ENCODE peak calls at places on chromosomes 3 and 15, in ten cellular contexts. One of them, this sample, is unnamed.
A peak's percentile ranks its signal among the peaks of the same experiment; 100 is the strongest.

GRCh38 chr15:81258455-81258854 is 61.8 kb downstream of the IL16 start:
- DNase-seq in testis: peak; percentile 81
- DNase-seq in breast epithelium: no peak
- DNase-seq in Peyer's patch: no peak
- DNase-seq in transverse colon: no peak
- DNase-seq in HCT116: no peak
- DNase-seq in tibial artery: no peak
- DNase-seq in A673: no peak
- DNase-seq in hepatocyte: no peak
- DNase-seq in neural progenitor cell: no peak
- DNase-seq in this sample: no peak

GRCh38 chr3:65562444-65562843 is 476.3 kb downstream of the MAGI1 start:
- DNase-seq in breast epithelium: no peak
- DNase-seq in HCT116: no peak
- DNase-seq in testis: no peak
- DNase-seq in A673: no peak
- DNase-seq in Peyer's patch: no peak
- DNase-seq in tibial artery: no peak
- DNase-seq in transverse colon: no peak
- DNase-seq in neural progenitor cell: no peak
- DNase-seq in hepatocyte: no peak
- DNase-seq in this sample: no peak

GRCh38 chr3:154121236-154122095 is at the start of gene ARHGEF26:
- DNase-seq in hepatocyte: peak; percentile 94
- DNase-seq in transverse colon: peak; percentile 91
- DNase-seq in testis: peak; percentile 95
- DNase-seq in breast epithelium: peak; percentile 94
- DNase-seq in neural progenitor cell: peak; percentile 92
- DNase-seq in HCT116: peak; percentile 60
- DNase-seq in Peyer's patch: peak; percentile 90
- DNase-seq in A673: peak; percentile 83
- DNase-seq in tibial artery: peak; percentile 83
- DNase-seq in this sample: peak; percentile 92

GRCh38 chr3:129829640-129830039 is 63.9 kb downstream of the TMCC1 start:
- DNase-seq in HCT116: peak; percentile 76
- DNase-seq in Peyer's patch: peak; percentile 72
- DNase-seq in hepatocyte: peak; percentile 72
- DNase-seq in transverse colon: peak; percentile 23
- DNase-seq in breast epithelium: no peak
- DNase-seq in neural progenitor cell: peak; percentile 78
- DNase-seq in testis: peak; percentile 66
- DNase-seq in tibial artery: peak; percentile 31
- DNase-seq in A673: peak; percentile 85
- DNase-seq in this sample: peak; percentile 17

GRCh38 chr3:134074790-134075567 is 45.3 kb upstream of the SLCO2A1 start:
- DNase-seq in HCT116: no peak
- DNase-seq in tibial artery: no peak
- DNase-seq in transverse colon: no peak
- DNase-seq in breast epithelium: no peak
- DNase-seq in neural progenitor cell: no peak
- DNase-seq in Peyer's patch: no peak
- DNase-seq in hepatocyte: no peak
- DNase-seq in A673: no peak
- DNase-seq in testis: peak; percentile 2
- DNase-seq in this sample: no peak

GRCh38 chr3:37115451-37115850 is 58.9 kb downstream of the LRRFIP2 start:
- DNase-seq in Peyer's patch: no peak
- DNase-seq in A673: no peak
- DNase-seq in transverse colon: no peak
- DNase-seq in testis: no peak
- DNase-seq in tibial artery: no peak
- DNase-seq in HCT116: no peak
- DNase-seq in breast epithelium: no peak
- DNase-seq in neural progenitor cell: no peak
- DNase-seq in hepatocyte: no peak
- DNase-seq in this sample: no peak

GRCh38 chr15:85800460-85801123 is 5.9 kb upstream of the KLHL25 start:
- DNase-seq in HCT116: peak; percentile 78
- DNase-seq in testis: no peak
- DNase-seq in tibial artery: no peak
- DNase-seq in hepatocyte: peak; percentile 86
- DNase-seq in A673: no peak
- DNase-seq in transverse colon: peak; percentile 84
- DNase-seq in Peyer's patch: peak; percentile 88
- DNase-seq in breast epithelium: peak; percentile 86
- DNase-seq in neural progenitor cell: no peak
- DNase-seq in this sample: peak; percentile 95

GRCh38 chr15:60590935-60591490 is 112.1 kb upstream of the ICE2 start:
- DNase-seq in transverse colon: peak; percentile 55
- DNase-seq in Peyer's patch: peak; percentile 71
- DNase-seq in testis: peak; percentile 66
- DNase-seq in hepatocyte: peak; percentile 69
- DNase-seq in HCT116: no peak
- DNase-seq in tibial artery: peak; percentile 56
- DNase-seq in A673: peak; percentile 52
- DNase-seq in breast epithelium: peak; percentile 61
- DNase-seq in neural progenitor cell: peak; percentile 91
- DNase-seq in this sample: peak; percentile 71

GRCh38 chr3:145812396-145812795 is 348.6 kb downstream of the PLOD2 start:
- DNase-seq in breast epithelium: no peak
- DNase-seq in HCT116: no peak
- DNase-seq in hepatocyte: no peak
- DNase-seq in neural progenitor cell: no peak
- DNase-seq in A673: no peak
- DNase-seq in tibial artery: no peak
- DNase-seq in testis: no peak
- DNase-seq in Peyer's patch: no peak
- DNase-seq in transverse colon: no peak
- DNase-seq in this sample: no peak

GRCh38 chr3:146189519-146190173 is 28.7 kb upstream of the PLOD2 start:
- DNase-seq in neural progenitor cell: peak; percentile 71
- DNase-seq in A673: peak; percentile 71
- DNase-seq in tibial artery: no peak
- DNase-seq in Peyer's patch: no peak
- DNase-seq in hepatocyte: peak; percentile 73
- DNase-seq in HCT116: peak; percentile 47
- DNase-seq in transverse colon: no peak
- DNase-seq in breast epithelium: no peak
- DNase-seq in testis: peak; percentile 17
- DNase-seq in this sample: no peak

GRCh38 chr15:85742186-85742751 is 52.5 kb downstream of the KLHL25 start:
- DNase-seq in tibial artery: peak; percentile 16
- DNase-seq in transverse colon: no peak
- DNase-seq in breast epithelium: no peak
- DNase-seq in hepatocyte: no peak
- DNase-seq in neural progenitor cell: no peak
- DNase-seq in testis: peak; percentile 7
- DNase-seq in Peyer's patch: no peak
- DNase-seq in A673: no peak
- DNase-seq in HCT116: no peak
- DNase-seq in this sample: no peak

GRCh38 chr15:38312190-38312589 is 59.6 kb downstream of the SPRED1 start:
- DNase-seq in tibial artery: no peak
- DNase-seq in neural progenitor cell: no peak
- DNase-seq in breast epithelium: no peak
- DNase-seq in Peyer's patch: no peak
- DNase-seq in hepatocyte: no peak
- DNase-seq in A673: no peak
- DNase-seq in transverse colon: no peak
- DNase-seq in HCT116: no peak
- DNase-seq in testis: no peak
- DNase-seq in this sample: no peak

GRCh38 chr15:38307251-38307650 is 54.6 kb downstream of the SPRED1 start:
- DNase-seq in testis: no peak
- DNase-seq in transverse colon: no peak
- DNase-seq in A673: no peak
- DNase-seq in HCT116: no peak
- DNase-seq in hepatocyte: no peak
- DNase-seq in tibial artery: no peak
- DNase-seq in neural progenitor cell: no peak
- DNase-seq in breast epithelium: no peak
- DNase-seq in Peyer's patch: no peak
- DNase-seq in this sample: no peak

GRCh38 chr15:38304486-38304885 is 51.9 kb downstream of the SPRED1 start:
- DNase-seq in HCT116: no peak
- DNase-seq in neural progenitor cell: no peak
- DNase-seq in hepatocyte: no peak
- DNase-seq in testis: no peak
- DNase-seq in transverse colon: no peak
- DNase-seq in breast epithelium: no peak
- DNase-seq in Peyer's patch: no peak
- DNase-seq in A673: peak; percentile 55
- DNase-seq in tibial artery: no peak
- DNase-seq in this sample: no peak

GRCh38 chr15:38308797-38309196 is 56.2 kb downstream of the SPRED1 start:
- DNase-seq in transverse colon: no peak
- DNase-seq in tibial artery: no peak
- DNase-seq in A673: no peak
- DNase-seq in Peyer's patch: no peak
- DNase-seq in neural progenitor cell: no peak
- DNase-seq in breast epithelium: no peak
- DNase-seq in hepatocyte: no peak
- DNase-seq in HCT116: no peak
- DNase-seq in testis: no peak
- DNase-seq in this sample: no peak

DNA sequence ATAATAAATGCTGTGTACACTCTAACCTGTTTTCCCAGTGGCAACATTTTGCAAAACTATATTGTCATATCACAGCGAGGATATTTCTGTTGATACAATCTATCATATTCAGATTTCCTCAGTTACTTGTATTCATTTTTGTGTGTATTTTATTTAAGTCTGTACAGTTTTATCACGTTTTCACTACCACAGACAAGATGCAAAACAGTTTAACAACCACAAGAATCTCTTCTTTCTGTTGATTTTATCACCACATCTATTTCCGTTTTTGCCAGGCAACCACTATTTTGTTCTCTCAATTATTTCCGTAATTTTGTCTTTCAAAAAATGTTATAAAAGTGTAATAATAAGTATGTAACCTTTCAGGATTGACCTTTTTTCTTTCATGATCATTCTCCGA is 55.6 kb downstream of the SPRED1 start:
- DNase-seq in testis: no peak
- DNase-seq in Peyer's patch: no peak
- DNase-seq in breast epithelium: no peak
- DNase-seq in hepatocyte: no peak
- DNase-seq in tibial artery: no peak
- DNase-seq in transverse colon: no peak
- DNase-seq in neural progenitor cell: no peak
- DNase-seq in HCT116: no peak
- DNase-seq in A673: no peak
- DNase-seq in this sample: no peak
- H3K27ac ChIP-seq in testis: no peak overlapping the region
- H3K27ac ChIP-seq in Peyer's patch: no peak overlapping the region
- H3K27ac ChIP-seq in breast epithelium: no peak overlapping the region
- H3K27ac ChIP-seq in hepatocyte: no peak overlapping the region
- H3K27ac ChIP-seq in tibial artery: no peak overlapping the region
- H3K27ac ChIP-seq in transverse colon: no peak overlapping the region
- H3K27ac ChIP-seq in neural progenitor cell: no peak overlapping the region
- H3K27ac ChIP-seq in HCT116: no peak overlapping the region
- H3K27ac ChIP-seq in A673: no peak overlapping the region
- H3K27ac ChIP-seq in this sample: no peak overlapping the region

GRCh38 chr15:25060996-25061620 is 106.3 kb downstream of the SNRPN start:
- DNase-seq in A673: no peak
- DNase-seq in transverse colon: no peak
- DNase-seq in testis: no peak
- DNase-seq in breast epithelium: peak; percentile 14
- DNase-seq in neural progenitor cell: no peak
- DNase-seq in HCT116: no peak
- DNase-seq in tibial artery: no peak
- DNase-seq in hepatocyte: no peak
- DNase-seq in Peyer's patch: peak; percentile 10
- DNase-seq in this sample: peak; percentile 8
- H3K9me3 ChIP-seq in A673: peaks cover 96% of the 10 kb centered on the region
- H3K9me3 ChIP-seq in transverse colon: peaks cover 88% of the 10 kb centered on the region
- H3K9me3 ChIP-seq in testis: no peaks in the 10 kb centered on the region
- H3K9me3 ChIP-seq in breast epithelium: peaks cover 100% of the 10 kb centered on the region
- H3K9me3 ChIP-seq in neural progenitor cell: peaks cover 27% of the 10 kb centered on the region
- H3K9me3 ChIP-seq in HCT116: peaks cover 16% of the 10 kb centered on the region
- H3K9me3 ChIP-seq in tibial artery: peaks cover 100% of the 10 kb centered on the region
- H3K9me3 ChIP-seq in hepatocyte: peaks cover 67% of the 10 kb centered on the region
- H3K9me3 ChIP-seq in Peyer's patch: peaks cover 100% of the 10 kb centered on the region
- H3K9me3 ChIP-seq in this sample: peaks cover 64% of the 10 kb centered on the region

DNA sequence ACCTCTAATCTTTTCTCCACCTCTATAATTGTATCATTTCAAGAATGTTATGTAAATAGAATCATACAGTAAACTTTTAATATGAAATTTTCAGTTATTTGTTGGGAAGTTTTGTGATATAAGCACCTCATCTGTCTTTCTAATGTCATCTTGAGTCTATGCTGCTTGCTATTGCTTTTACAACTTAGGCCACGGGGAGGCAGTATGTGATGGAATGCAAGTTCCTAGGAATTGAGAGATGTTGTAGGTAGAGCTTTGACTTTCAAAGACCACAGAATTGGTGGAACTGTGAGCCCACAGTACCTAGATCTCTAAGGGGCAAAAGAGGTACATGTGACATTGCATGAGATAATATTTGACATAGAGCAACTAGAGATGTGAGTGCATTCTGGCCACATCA is 328.3 kb downstream of the MFSD1 start:
- DNase-seq in A673: peak; percentile 11
- DNase-seq in neural progenitor cell: peak; percentile 42
- DNase-seq in Peyer's patch: no peak
- DNase-seq in HCT116: peak; percentile 15
- DNase-seq in hepatocyte: peak; percentile 10
- DNase-seq in tibial artery: no peak
- DNase-seq in transverse colon: peak; percentile 21
- DNase-seq in breast epithelium: no peak
- DNase-seq in testis: peak; percentile 46
- DNase-seq in this sample: no peak
- TF ChIP-seq CTCF in A673: peak; percentile 62
- TF ChIP-seq CTCF in neural progenitor cell: peak; percentile 67
- TF ChIP-seq CTCF in Peyer's patch: no peak
- TF ChIP-seq CTCF in HCT116: peak; percentile 64
- TF ChIP-seq CTCF in hepatocyte: peak; percentile 35
- TF ChIP-seq CTCF in tibial artery: no peak
- TF ChIP-seq CTCF in transverse colon: peak; percentile 38
- TF ChIP-seq CTCF in breast epithelium: no peak
- TF ChIP-seq CTCF in testis: peak; percentile 28
- TF ChIP-seq CTCF in this sample: no peak

DNA sequence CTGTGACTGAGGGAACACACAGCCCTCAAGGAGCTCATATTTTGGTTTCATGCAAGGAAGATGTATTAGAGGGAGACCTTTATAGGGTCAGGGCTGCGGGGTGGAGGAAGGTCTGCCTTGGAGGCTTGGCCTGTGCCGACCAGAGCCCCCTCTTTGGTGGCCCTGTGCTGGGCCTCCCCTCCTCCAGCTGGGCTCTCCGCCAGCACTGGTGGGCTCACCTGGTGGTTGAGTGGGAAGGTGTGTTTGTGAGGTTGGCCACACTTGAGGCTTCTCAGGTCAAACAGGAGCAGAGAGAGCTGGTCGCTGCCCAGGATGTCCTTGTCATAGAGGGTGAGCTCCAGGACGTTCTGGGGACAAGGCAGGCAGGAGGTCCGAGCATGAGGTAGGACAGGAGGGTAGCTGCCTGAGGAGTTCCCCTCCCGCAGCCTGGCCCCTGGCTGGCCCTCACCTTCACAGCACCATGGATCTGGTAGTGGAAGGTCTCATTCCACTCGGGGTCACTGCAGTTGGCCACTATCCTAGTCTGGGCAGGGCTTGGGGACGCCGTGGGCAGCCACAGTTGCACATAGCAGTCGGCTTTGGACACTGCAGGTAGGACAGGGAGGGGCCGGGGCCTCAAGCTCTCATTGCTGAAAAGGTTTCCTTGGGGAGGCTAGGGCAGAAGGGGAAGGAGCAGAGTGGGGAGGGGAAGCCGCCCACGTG is 2.4 kb downstream of the PLA2G4F start:
- DNase-seq in transverse colon: no peak
- DNase-seq in HCT116: no peak
- DNase-seq in tibial artery: no peak
- DNase-seq in neural progenitor cell: no peak
- DNase-seq in Peyer's patch: peak; percentile 34
- DNase-seq in hepatocyte: no peak
- DNase-seq in breast epithelium: no peak
- DNase-seq in testis: no peak
- DNase-seq in A673: no peak
- DNase-seq in this sample: no peak
- H3K27ac ChIP-seq in transverse colon: no peak overlapping the region
- H3K27ac ChIP-seq in HCT116: no peak overlapping the region
- H3K27ac ChIP-seq in tibial artery: no peak overlapping the region
- H3K27ac ChIP-seq in neural progenitor cell: no peak overlapping the region
- H3K27ac ChIP-seq in Peyer's patch: no peak overlapping the region
- H3K27ac ChIP-seq in hepatocyte: no peak overlapping the region
- H3K27ac ChIP-seq in breast epithelium: no peak overlapping the region
- H3K27ac ChIP-seq in testis: no peak overlapping the region
- H3K27ac ChIP-seq in A673: no peak overlapping the region
- H3K27ac ChIP-seq in this sample: no peak overlapping the region